ENCODE peak calls at places on chromosome 22, in ten cellular contexts. N is endodermal cell, Z is right cardiac atrium, O is kidney, C is neuronal stem cell, F is mammary epithelial cell, W is fibroblast of lung, B is endothelial cell of umbilical vein, V is PC-3, J is GM23248. X is an unnamed sample.

GRCh38 chr22:25071720-25072119 is 119.2 kb downstream of the KIAA1671 start:
- DNase-seq in Z (no peak), O (no peak), N (no peak), F (no peak), B (no peak), C (no peak), V (no peak), J (no peak), W (no peak), X (no peak)

GRCh38 chr22:21603973-21604372 is 25.8 kb downstream of the YDJC start:
- DNase-seq in W (no peak), C (no peak), F (no peak), N (no peak), O (no peak), Z (no peak), J (no peak), V (no peak), B (no peak), X (no peak)

GRCh38 chr22:27097481-27097880 is 440.1 kb downstream of the MIAT start:
- DNase-seq in J (no peak), V (no peak), W (peak; percentile 30), C (no peak), N (peak; percentile 33), F (no peak), O (no peak), B (no peak), Z (no peak), X (no peak)

GRCh38 chr22:20569059-20570058 is 61.9 kb downstream of the MED15 start:
- DNase-seq in V (peak; percentile 90), J (peak; percentile 99), F (peak; percentile 93), Z (peak; percentile 87), N (no peak), W (peak; percentile 99), O (peak; percentile 92), B (no peak), C (no peak), X (no peak)

GRCh38 chr22:46467006-46467405 is 70.4 kb downstream of the CELSR1 start:
- DNase-seq in J (no peak), C (no peak), B (no peak), Z (no peak), W (no peak), F (no peak), O (no peak), N (no peak), V (no peak), X (no peak)

GRCh38 chr22:20164863-20165262 is 14.0 kb upstream of the CCDC188 start:
- DNase-seq in J (no peak), V (no peak), C (no peak), N (no peak), B (no peak), O (no peak), W (no peak), F (no peak), Z (no peak), X (no peak)

GRCh38 chr22:46531776-46532175 is 5.6 kb downstream of the CELSR1 start:
- DNase-seq in B (no peak), J (no peak), O (no peak), F (no peak), N (peak; percentile 52), V (peak; percentile 42), Z (no peak), W (no peak), C (no peak), X (no peak)

GRCh38 chr22:49211176-49211575 is 616.5 kb downstream of the BRD1 start:
- DNase-seq in C (no peak), N (peak; percentile 11), B (no peak), V (no peak), J (no peak), O (peak; percentile 43), W (no peak), Z (peak; percentile 6), F (no peak), X (peak; percentile 76)

GRCh38 chr22:35913925-35914324 is 114.7 kb downstream of the RBFOX2 start:
- DNase-seq in W (no peak), C (no peak), F (no peak), N (no peak), J (no peak), O (no peak), V (no peak), Z (no peak), B (no peak), X (no peak)

GRCh38 chr22:35917651-35918050 is 111.0 kb downstream of the RBFOX2 start:
- DNase-seq in W (no peak), O (no peak), N (no peak), V (no peak), B (no peak), F (peak; percentile 61), C (no peak), J (no peak), Z (no peak), X (no peak)

GRCh38 chr22:35914357-35914664 is 114.3 kb downstream of the RBFOX2 start:
- DNase-seq in V (no peak), O (no peak), J (no peak), B (no peak), Z (no peak), C (no peak), W (no peak), F (no peak), N (no peak), X (no peak)

GRCh38 chr22:35914665-35915476 is 113.8 kb downstream of the RBFOX2 start:
- DNase-seq in W (peak; percentile 90), V (peak; percentile 89), F (peak; percentile 91), C (peak; percentile 87), O (no peak), J (peak; percentile 92), Z (peak; percentile 57), B (peak; percentile 88), N (peak; percentile 89), X (no peak)

DNA sequence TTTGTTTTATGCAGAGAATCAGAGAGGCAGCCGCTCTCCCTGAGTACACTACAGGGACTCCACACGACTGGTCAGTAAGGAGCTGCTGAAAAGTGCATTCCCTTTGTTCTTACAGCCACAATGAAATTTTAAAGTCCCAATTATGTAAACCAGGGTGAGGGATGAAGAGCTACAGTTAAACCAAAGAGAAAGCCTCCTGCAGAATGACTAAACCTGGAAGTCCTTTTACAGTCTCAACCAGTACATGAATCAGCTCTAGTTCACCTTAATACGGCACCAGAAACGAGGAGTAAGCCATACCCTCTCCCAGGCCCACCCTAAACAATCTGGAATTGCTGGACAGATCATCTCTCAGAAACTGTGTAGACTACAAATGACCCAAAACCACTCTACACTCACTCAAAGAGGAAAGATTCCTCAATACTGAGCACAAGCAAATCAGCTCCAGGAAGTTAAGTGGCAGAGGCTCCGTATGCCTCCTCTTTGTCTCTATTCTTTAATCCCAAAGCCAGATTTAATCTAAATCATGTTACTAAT is 113.1 kb downstream of the RBFOX2 start:
- DNase-seq in J (peak; percentile 74), F (peak; percentile 80), Z (no peak), W (peak; percentile 79), N (no peak), B (peak; percentile 47), O (no peak), V (peak; percentile 53), C (no peak), X (no peak)
- H3K4me3 ChIP-seq in J (peak overlapping the region; percentile 77), F (peak overlapping the region; percentile 38), Z (peak overlapping the region; percentile 52), W (peak overlapping the region; percentile 21), N (peak overlapping the region; percentile 83), B (no peak overlapping the region), O (peak overlapping the region; percentile 68), V (peak overlapping the region; percentile 67), C (peak overlapping the region; percentile 42), X (peak overlapping the region; percentile 40)

GRCh38 chr22:30234786-30235470 is 11.6 kb downstream of the LIF start:
- DNase-seq in J (no peak), C (no peak), V (no peak), O (no peak), F (no peak), N (peak; percentile 46), B (no peak), W (peak; percentile 97), Z (no peak), X (no peak)
- H3K4me1 ChIP-seq in J (peaks cover 10% of the 10 kb centered on the region), C (peaks cover 23% of the 10 kb centered on the region), V (peaks cover 32% of the 10 kb centered on the region), O (peaks cover 13% of the 10 kb centered on the region), F (peaks cover 23% of the 10 kb centered on the region), N (peaks cover 3% of the 10 kb centered on the region), B (no peaks in the 10 kb centered on the region), W (peaks cover 24% of the 10 kb centered on the region), Z (no peaks in the 10 kb centered on the region), X (peaks cover 30% of the 10 kb centered on the region)

DNA sequence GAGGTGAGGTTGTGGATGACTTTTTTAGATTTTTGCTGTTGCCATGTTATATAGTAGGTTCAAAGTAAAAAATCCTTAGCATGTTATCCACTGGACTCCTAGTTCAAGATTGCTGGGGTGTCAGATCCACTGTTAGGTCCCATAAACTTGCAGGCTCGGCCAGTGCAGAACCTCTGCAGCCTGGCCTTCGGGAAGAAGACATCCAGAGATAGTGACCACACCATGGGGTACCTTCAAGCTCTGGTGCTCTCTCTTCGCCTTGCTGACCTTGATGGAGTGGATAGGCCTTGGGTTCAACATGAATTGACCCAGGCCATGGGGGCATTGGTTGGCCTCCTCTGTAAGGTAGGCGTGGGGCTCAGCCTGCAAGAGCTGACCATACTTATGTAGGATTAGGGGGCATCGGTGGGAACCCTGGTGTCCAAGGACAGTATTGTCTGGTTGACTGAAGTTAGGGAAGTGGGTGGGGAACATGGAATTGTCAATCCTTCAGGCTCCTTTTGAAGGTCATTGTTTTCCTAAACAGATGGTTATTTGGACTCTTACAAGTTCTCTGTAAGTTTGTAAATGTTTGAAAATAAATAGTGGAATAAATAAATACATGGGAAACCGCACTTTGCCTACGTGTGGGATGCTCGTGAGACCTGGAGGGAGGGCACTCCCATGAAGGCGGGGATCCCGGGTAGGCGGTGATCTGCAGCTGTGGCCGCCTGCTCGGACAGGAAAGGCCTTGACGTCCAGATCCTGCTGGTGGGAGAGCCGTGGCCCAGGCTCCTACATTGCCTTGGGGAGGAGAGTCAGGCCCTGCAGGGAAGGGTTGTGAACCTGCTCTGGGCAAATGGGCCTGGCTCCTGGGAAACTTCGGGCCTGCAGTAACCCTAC is 37.1 kb downstream of the BCR start:
- DNase-seq in N (no peak), V (no peak), Z (peak; percentile 74), B (peak; percentile 85), J (no peak), F (no peak), O (peak; percentile 81), C (no peak), W (no peak), X (no peak)
- H3K27ac ChIP-seq in N (no peak overlapping the region), V (no peak overlapping the region), Z (no peak overlapping the region), B (peak overlapping the region; percentile 84), J (no peak overlapping the region), F (no peak overlapping the region), O (peak overlapping the region; percentile 90), C (no peak overlapping the region), W (no peak overlapping the region), X (no peak overlapping the region)

GRCh38 chr22:45010532-45010900 is 711 bp upstream of the PHF21B start:
- DNase-seq in V (no peak), W (no peak), Z (no peak), F (no peak), B (no peak), O (peak; percentile 33), N (peak; percentile 74), C (no peak), J (no peak), X (no peak)

GRCh38 chr22:45007946-45008852 is 1.6 kb downstream of the PHF21B start:
- DNase-seq in F (peak; percentile 16), V (no peak), B (peak; percentile 10), W (peak; percentile 15), Z (peak; percentile 70), N (peak; percentile 86), C (peak; percentile 69), J (peak; percentile 18), O (peak; percentile 77), X (no peak)

GRCh38 chr22:45008853-45009751 is 703 bp downstream of the PHF21B start:
- DNase-seq in B (no peak), Z (peak; percentile 63), W (no peak), C (peak; percentile 46), N (peak; percentile 73), O (peak; percentile 77), V (no peak), F (peak; percentile 33), J (peak; percentile 32), X (no peak)

GRCh38 chr22:45007247-45007945 is 2.4 kb downstream of the PHF21B start:
- DNase-seq in W (peak; percentile 55), F (peak; percentile 19), Z (peak; percentile 81), C (peak; percentile 86), O (peak; percentile 81), N (peak; percentile 95), J (peak; percentile 43), V (no peak), B (no peak), X (no peak)

DNA sequence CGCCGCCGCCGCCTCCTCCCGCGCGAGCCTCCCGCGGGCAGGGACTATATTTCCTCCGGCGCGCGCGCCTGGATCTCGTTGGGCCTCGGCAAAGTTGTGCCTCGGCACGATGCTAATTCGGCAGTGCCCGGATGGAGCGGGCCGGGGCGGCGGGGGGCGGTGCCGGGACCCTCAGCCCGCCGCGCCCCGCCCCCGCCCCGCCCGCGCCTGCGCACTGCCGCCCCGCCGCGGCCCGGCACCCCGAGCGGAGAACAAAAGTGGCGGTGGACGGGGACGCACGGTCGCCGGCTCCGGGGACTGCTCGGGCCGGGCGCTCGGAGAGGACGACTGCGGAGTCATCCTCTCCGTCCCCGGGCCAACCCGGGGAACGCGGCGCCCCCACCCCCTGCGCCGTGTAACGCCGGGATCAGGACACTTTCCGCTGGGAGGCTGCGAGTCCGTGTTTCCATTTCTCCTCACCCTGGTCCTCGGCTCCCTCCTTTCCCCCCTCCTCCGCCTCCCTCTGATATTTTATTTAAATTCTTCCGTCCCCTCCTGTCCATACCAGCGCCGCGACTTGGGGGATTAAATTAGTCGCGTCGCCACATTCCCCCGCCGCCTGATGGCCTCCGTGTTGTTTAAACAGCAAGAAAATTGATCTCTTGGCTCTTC is at the start of gene PHF21B:
- DNase-seq in V (no peak), J (peak; percentile 38), C (peak; percentile 86), Z (peak; percentile 87), O (peak; percentile 86), W (peak; percentile 40), F (peak; percentile 9), N (peak; percentile 94), B (peak; percentile 4), X (no peak)
- H3K4me3 ChIP-seq in V (peak within 1 kb of the TSS; percentile 62), J (peak within 1 kb of the TSS; percentile 68), C (peak within 1 kb of the TSS; percentile 93), Z (peak within 1 kb of the TSS; percentile 90), O (peak within 1 kb of the TSS; percentile 53), W (peak within 1 kb of the TSS; percentile 44), F (peak within 1 kb of the TSS; percentile 59), N (peak within 1 kb of the TSS; percentile 90), B (peak within 1 kb of the TSS; percentile 43), X (peak within 1 kb of the TSS; percentile 60)